ENCODE peak calls at places on chromosome 6, in five cellular contexts. One of them, this sample, is unnamed.

GRCh38 chr6:101605426-101605825 is 211.9 kb downstream of the GRIK2 start:
- DNase-seq in omental fat pad: no peak
- DNase-seq in NCI-H69: peak; percentile 31
- DNase-seq in RWPE1: no peak
- DNase-seq in AG10803: no peak
- DNase-seq in this sample: no peak

GRCh38 chr6:8274240-8274639 is 161.1 kb downstream of the SLC35B3 start:
- DNase-seq in omental fat pad: no peak
- DNase-seq in NCI-H69: peak; percentile 72
- DNase-seq in RWPE1: no peak
- DNase-seq in AG10803: no peak
- DNase-seq in this sample: no peak

GRCh38 chr6:129498950-129499870 is 210.8 kb downstream of the ARHGAP18 start:
- DNase-seq in omental fat pad: no peak
- DNase-seq in NCI-H69: peak; percentile 56
- DNase-seq in RWPE1: peak; percentile 46
- DNase-seq in AG10803: peak; percentile 53
- DNase-seq in this sample: peak; percentile 31

GRCh38 chr6:55820696-55821095 is 54.7 kb downstream of the BMP5 start:
- DNase-seq in omental fat pad: no peak
- DNase-seq in NCI-H69: no peak
- DNase-seq in RWPE1: no peak
- DNase-seq in AG10803: no peak
- DNase-seq in this sample: no peak

GRCh38 chr6:22409487-22409886 is 112.7 kb upstream of the PRL start:
- DNase-seq in omental fat pad: no peak
- DNase-seq in NCI-H69: no peak
- DNase-seq in RWPE1: no peak
- DNase-seq in AG10803: peak; percentile 3
- DNase-seq in this sample: no peak

GRCh38 chr6:42276008-42276890 is 58.6 kb upstream of the MRPS10 start:
- DNase-seq in omental fat pad: no peak
- DNase-seq in NCI-H69: peak; percentile 58
- DNase-seq in RWPE1: no peak
- DNase-seq in AG10803: no peak
- DNase-seq in this sample: peak; percentile 49

GRCh38 chr6:138572200-138572875 is 73.0 kb upstream of the NHSL1 start:
- DNase-seq in omental fat pad: peak; percentile 32
- DNase-seq in NCI-H69: peak; percentile 99
- DNase-seq in RWPE1: peak; percentile 72
- DNase-seq in AG10803: peak; percentile 73
- DNase-seq in this sample: peak; percentile 60

GRCh38 chr6:27168586-27169443 is 78.7 kb upstream of the PRSS16 start:
- DNase-seq in omental fat pad: no peak
- DNase-seq in NCI-H69: no peak
- DNase-seq in RWPE1: no peak
- DNase-seq in AG10803: peak; percentile 69
- DNase-seq in this sample: no peak

GRCh38 chr6:43268348-43268685 is 25.0 kb downstream of the TTBK1 start:
- DNase-seq in omental fat pad: no peak
- DNase-seq in NCI-H69: peak; percentile 47
- DNase-seq in RWPE1: no peak
- DNase-seq in AG10803: no peak
- DNase-seq in this sample: no peak

This sample was measured in tibial nerve.